ENCODE peak calls at places on chromosomes 12 and 14, in nine cellular contexts. One of them, this sample, is unnamed.

GRCh38 chr14:43198465-43198864 is 1308.6 kb downstream of the FSCB start:
- DNase-seq in mesothelial cell of epicardium: no peak
- DNase-seq in IMR-90: no peak
- DNase-seq in tibial artery: no peak
- DNase-seq in H9: no peak
- DNase-seq in left ventricle myocardium inferior: no peak
- DNase-seq in GM12864: no peak
- DNase-seq in WTC11: no peak
- DNase-seq in brain microvascular endothelial cell: no peak
- DNase-seq in this sample: no peak

GRCh38 chr12:68521848-68522502 is 88.7 kb upstream of the RAP1B start:
- DNase-seq in mesothelial cell of epicardium: no peak
- DNase-seq in IMR-90: no peak
- DNase-seq in tibial artery: no peak
- DNase-seq in H9: no peak
- DNase-seq in left ventricle myocardium inferior: no peak
- DNase-seq in GM12864: no peak
- DNase-seq in WTC11: no peak
- DNase-seq in brain microvascular endothelial cell: peak
- DNase-seq in this sample: no peak

GRCh38 chr12:69906411-69907216 is 81.6 kb downstream of the MYRFL start:
- DNase-seq in mesothelial cell of epicardium: no peak
- DNase-seq in IMR-90: no peak
- DNase-seq in tibial artery: no peak
- DNase-seq in H9: no peak
- DNase-seq in left ventricle myocardium inferior: no peak
- DNase-seq in GM12864: peak
- DNase-seq in WTC11: no peak
- DNase-seq in brain microvascular endothelial cell: no peak
- DNase-seq in this sample: peak

GRCh38 chr14:106844608-106845285 is 1318.4 kb downstream of the TMEM121 start:
- DNase-seq in mesothelial cell of epicardium: no peak
- DNase-seq in IMR-90: no peak
- DNase-seq in tibial artery: peak
- DNase-seq in H9: no peak
- DNase-seq in left ventricle myocardium inferior: peak
- DNase-seq in GM12864: no peak
- DNase-seq in WTC11: no peak
- DNase-seq in brain microvascular endothelial cell: no peak
- DNase-seq in this sample: peak

GRCh38 chr14:55353686-55354467 is 57.8 kb downstream of the ATG14 start:
- DNase-seq in mesothelial cell of epicardium: no peak
- DNase-seq in IMR-90: no peak
- DNase-seq in tibial artery: no peak
- DNase-seq in H9: no peak
- DNase-seq in left ventricle myocardium inferior: no peak
- DNase-seq in GM12864: no peak
- DNase-seq in WTC11: no peak
- DNase-seq in brain microvascular endothelial cell: no peak
- DNase-seq in this sample: no peak

GRCh38 chr12:34287986-34288962 is 266.0 kb downstream of the ALG10 start:
- DNase-seq in mesothelial cell of epicardium: no peak
- DNase-seq in IMR-90: no peak
- DNase-seq in tibial artery: peak
- DNase-seq in H9: peak
- DNase-seq in left ventricle myocardium inferior: peak
- DNase-seq in GM12864: no peak
- DNase-seq in WTC11: no peak
- DNase-seq in brain microvascular endothelial cell: no peak
- DNase-seq in this sample: no peak

GRCh38 chr14:75401356-75401755 is 26.5 kb upstream of the JDP2 start:
- DNase-seq in mesothelial cell of epicardium: no peak
- DNase-seq in IMR-90: peak
- DNase-seq in tibial artery: peak
- DNase-seq in H9: peak
- DNase-seq in left ventricle myocardium inferior: peak
- DNase-seq in GM12864: no peak
- DNase-seq in WTC11: peak
- DNase-seq in brain microvascular endothelial cell: peak
- DNase-seq in this sample: no peak

GRCh38 chr14:93041830-93042229 is 73.9 kb downstream of the ITPK1 start:
- DNase-seq in mesothelial cell of epicardium: no peak
- DNase-seq in IMR-90: no peak
- DNase-seq in tibial artery: no peak
- DNase-seq in H9: no peak
- DNase-seq in left ventricle myocardium inferior: no peak
- DNase-seq in GM12864: no peak
- DNase-seq in WTC11: no peak
- DNase-seq in brain microvascular endothelial cell: no peak
- DNase-seq in this sample: no peak

GRCh38 chr12:119940881-119941280 is 48.2 kb upstream of the BICDL1 start:
- DNase-seq in mesothelial cell of epicardium: no peak
- DNase-seq in IMR-90: peak
- DNase-seq in tibial artery: no peak
- DNase-seq in H9: no peak
- DNase-seq in left ventricle myocardium inferior: no peak
- DNase-seq in GM12864: no peak
- DNase-seq in WTC11: no peak
- DNase-seq in brain microvascular endothelial cell: peak
- DNase-seq in this sample: no peak

GRCh38 chr12:112015938-112016337 is 2.7 kb downstream of the ERP29 start:
- DNase-seq in mesothelial cell of epicardium: no peak
- DNase-seq in IMR-90: no peak
- DNase-seq in tibial artery: no peak
- DNase-seq in H9: no peak
- DNase-seq in left ventricle myocardium inferior: no peak
- DNase-seq in GM12864: no peak
- DNase-seq in WTC11: no peak
- DNase-seq in brain microvascular endothelial cell: no peak
- DNase-seq in this sample: no peak

GRCh38 chr12:56205445-56205844 is 16.2 kb upstream of the SMARCC2 start:
- DNase-seq in mesothelial cell of epicardium: no peak
- DNase-seq in IMR-90: no peak
- DNase-seq in tibial artery: no peak
- DNase-seq in H9: no peak
- DNase-seq in left ventricle myocardium inferior: no peak
- DNase-seq in GM12864: no peak
- DNase-seq in WTC11: no peak
- DNase-seq in brain microvascular endothelial cell: no peak
- DNase-seq in this sample: no peak
- TF ChIP-seq CTCF in mesothelial cell of epicardium: no peak
- TF ChIP-seq CTCF in IMR-90: peak
- TF ChIP-seq CTCF in tibial artery: no peak
- TF ChIP-seq CTCF in H9: no peak
- TF ChIP-seq CTCF in left ventricle myocardium inferior: no peak
- TF ChIP-seq CTCF in GM12864: peak
- TF ChIP-seq CTCF in WTC11: no peak
- TF ChIP-seq CTCF in brain microvascular endothelial cell: peak
- TF ChIP-seq CTCF in this sample: no peak

GRCh38 chr12:43349863-43350262 is 202.1 kb downstream of the ADAMTS20 start:
- DNase-seq in mesothelial cell of epicardium: no peak
- DNase-seq in IMR-90: peak
- DNase-seq in tibial artery: no peak
- DNase-seq in H9: no peak
- DNase-seq in left ventricle myocardium inferior: no peak
- DNase-seq in GM12864: no peak
- DNase-seq in WTC11: no peak
- DNase-seq in brain microvascular endothelial cell: no peak
- DNase-seq in this sample: no peak
- TF ChIP-seq CTCF in mesothelial cell of epicardium: peak
- TF ChIP-seq CTCF in IMR-90: peak
- TF ChIP-seq CTCF in tibial artery: no peak
- TF ChIP-seq CTCF in H9: peak
- TF ChIP-seq CTCF in left ventricle myocardium inferior: no peak
- TF ChIP-seq CTCF in GM12864: no peak
- TF ChIP-seq CTCF in WTC11: no peak
- TF ChIP-seq CTCF in brain microvascular endothelial cell: peak
- TF ChIP-seq CTCF in this sample: peak

DNA sequence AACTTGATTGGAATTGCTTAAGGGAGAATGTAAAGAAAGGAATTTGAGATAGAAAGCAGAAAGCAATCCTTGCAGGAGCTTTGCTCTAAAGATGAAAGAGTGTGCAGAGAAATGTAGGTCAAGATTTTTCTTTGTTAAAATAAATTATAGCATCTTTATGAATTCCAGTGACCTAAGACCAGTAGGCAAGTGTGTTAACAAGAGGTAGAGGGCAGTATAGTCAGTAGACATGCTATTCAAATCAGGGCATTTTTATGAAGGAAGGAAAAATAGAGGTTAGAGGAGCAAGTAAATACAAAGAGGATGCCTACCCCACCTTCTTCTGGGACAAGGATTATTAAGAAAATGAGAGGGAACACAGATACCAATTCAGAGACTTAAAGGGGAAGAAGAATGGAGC is 148.5 kb downstream of the PLCZ1 start:
- DNase-seq in mesothelial cell of epicardium: no peak
- DNase-seq in IMR-90: no peak
- DNase-seq in tibial artery: no peak
- DNase-seq in H9: no peak
- DNase-seq in left ventricle myocardium inferior: no peak
- DNase-seq in GM12864: no peak
- DNase-seq in WTC11: no peak
- DNase-seq in brain microvascular endothelial cell: no peak
- DNase-seq in this sample: no peak
- TF ChIP-seq CTCF in mesothelial cell of epicardium: no peak
- TF ChIP-seq CTCF in IMR-90: peak
- TF ChIP-seq CTCF in tibial artery: no peak
- TF ChIP-seq CTCF in H9: peak
- TF ChIP-seq CTCF in left ventricle myocardium inferior: no peak
- TF ChIP-seq CTCF in GM12864: no peak
- TF ChIP-seq CTCF in WTC11: no peak
- TF ChIP-seq CTCF in brain microvascular endothelial cell: no peak
- TF ChIP-seq CTCF in this sample: no peak

DNA sequence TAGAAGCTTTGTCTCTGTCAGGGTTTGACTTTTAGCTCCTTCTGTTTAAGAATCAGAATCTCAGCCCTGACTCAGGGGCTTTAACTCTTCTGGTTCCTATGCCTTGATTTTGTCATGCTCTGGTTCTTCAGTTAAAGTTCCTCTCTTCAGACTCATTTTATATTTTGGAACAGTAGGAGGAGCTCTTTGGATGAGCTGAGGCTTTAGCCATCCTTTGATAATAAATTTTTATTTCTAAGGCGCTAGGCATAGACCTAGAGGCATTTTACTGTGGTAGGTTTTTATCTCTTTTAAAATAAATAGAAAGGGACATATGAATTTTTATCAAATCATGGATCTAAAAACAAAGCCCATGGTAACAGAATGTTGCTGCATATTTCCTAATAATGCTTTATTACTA is 51.7 kb downstream of the ATP23 start:
- DNase-seq in mesothelial cell of epicardium: no peak
- DNase-seq in IMR-90: peak
- DNase-seq in tibial artery: no peak
- DNase-seq in H9: no peak
- DNase-seq in left ventricle myocardium inferior: no peak
- DNase-seq in GM12864: no peak
- DNase-seq in WTC11: no peak
- DNase-seq in brain microvascular endothelial cell: no peak
- DNase-seq in this sample: no peak
- TF ChIP-seq CTCF in mesothelial cell of epicardium: no peak
- TF ChIP-seq CTCF in IMR-90: peak
- TF ChIP-seq CTCF in tibial artery: no peak
- TF ChIP-seq CTCF in H9: peak
- TF ChIP-seq CTCF in left ventricle myocardium inferior: no peak
- TF ChIP-seq CTCF in GM12864: no peak
- TF ChIP-seq CTCF in WTC11: no peak
- TF ChIP-seq CTCF in brain microvascular endothelial cell: peak
- TF ChIP-seq CTCF in this sample: no peak

GRCh38 chr12:47745485-47746041 is 13.1 kb downstream of the RAPGEF3 start:
- DNase-seq in mesothelial cell of epicardium: no peak
- DNase-seq in IMR-90: no peak
- DNase-seq in tibial artery: no peak
- DNase-seq in H9: no peak
- DNase-seq in left ventricle myocardium inferior: peak
- DNase-seq in GM12864: no peak
- DNase-seq in WTC11: no peak
- DNase-seq in brain microvascular endothelial cell: no peak
- DNase-seq in this sample: no peak

GRCh38 chr12:47743311-47743860 is 15.3 kb downstream of the RAPGEF3 start:
- DNase-seq in mesothelial cell of epicardium: no peak
- DNase-seq in IMR-90: no peak
- DNase-seq in tibial artery: no peak
- DNase-seq in H9: no peak
- DNase-seq in left ventricle myocardium inferior: no peak
- DNase-seq in GM12864: no peak
- DNase-seq in WTC11: no peak
- DNase-seq in brain microvascular endothelial cell: no peak
- DNase-seq in this sample: no peak

GRCh38 chr12:47742253-47742825 is 16.3 kb downstream of the RAPGEF3 start:
- DNase-seq in mesothelial cell of epicardium: no peak
- DNase-seq in IMR-90: no peak
- DNase-seq in tibial artery: no peak
- DNase-seq in H9: peak
- DNase-seq in left ventricle myocardium inferior: peak
- DNase-seq in GM12864: no peak
- DNase-seq in WTC11: peak
- DNase-seq in brain microvascular endothelial cell: no peak
- DNase-seq in this sample: peak

GRCh38 chr12:47744778-47745436 is 13.8 kb downstream of the RAPGEF3 start:
- DNase-seq in mesothelial cell of epicardium: no peak
- DNase-seq in IMR-90: no peak
- DNase-seq in tibial artery: no peak
- DNase-seq in H9: no peak
- DNase-seq in left ventricle myocardium inferior: no peak
- DNase-seq in GM12864: no peak
- DNase-seq in WTC11: no peak
- DNase-seq in brain microvascular endothelial cell: no peak
- DNase-seq in this sample: no peak

GRCh38 chr12:47744005-47744651 is 14.6 kb downstream of the RAPGEF3 start:
- DNase-seq in mesothelial cell of epicardium: no peak
- DNase-seq in IMR-90: no peak
- DNase-seq in tibial artery: no peak
- DNase-seq in H9: peak
- DNase-seq in left ventricle myocardium inferior: no peak
- DNase-seq in GM12864: no peak
- DNase-seq in WTC11: peak
- DNase-seq in brain microvascular endothelial cell: no peak
- DNase-seq in this sample: peak
- TF ChIP-seq CTCF in mesothelial cell of epicardium: peak
- TF ChIP-seq CTCF in IMR-90: no peak
- TF ChIP-seq CTCF in tibial artery: peak
- TF ChIP-seq CTCF in H9: peak
- TF ChIP-seq CTCF in left ventricle myocardium inferior: peak
- TF ChIP-seq CTCF in GM12864: peak
- TF ChIP-seq CTCF in WTC11: peak
- TF ChIP-seq CTCF in brain microvascular endothelial cell: peak
- TF ChIP-seq CTCF in this sample: peak

This sample was measured in GM13977.